ENCODE peak calls at places on chromosomes 6 and 20, in seven cellular contexts. E, H, J, C, L, Y and T are unnamed samples.

GRCh38 chr6:39731565-39731964 is 6.4 kb upstream of the KIF6 start:
- DNase-seq in Y (no peak), J (no peak), H (no peak), C (no peak), L (no peak), E (peak), T (no peak)

GRCh38 chr6:169312658-169313346 is 59.2 kb upstream of the THBS2 start:
- DNase-seq in H (no peak), E (no peak), Y (no peak), L (peak), J (no peak), C (no peak), T (no peak)

GRCh38 chr6:45021652-45022051 is 306.5 kb upstream of the RUNX2 start:
- DNase-seq in J (no peak), Y (no peak), L (no peak), C (no peak), H (no peak), E (no peak), T (no peak)

GRCh38 chr6:64280569-64280968 is 645.0 kb downstream of the PHF3 start:
- DNase-seq in J (no peak), E (peak), H (no peak), Y (no peak), L (peak), C (no peak), T (peak)

GRCh38 chr6:36120979-36121706 is 9.2 kb upstream of the MAPK13 start:
- DNase-seq in J (peak), L (no peak), C (no peak), E (no peak), Y (no peak), H (no peak), T (no peak)

GRCh38 chr20:22180244-22180643 is 404.1 kb downstream of the FOXA2 start:
- DNase-seq in C (no peak), L (peak), J (peak), Y (no peak), H (no peak), E (peak), T (no peak)

GRCh38 chr6:29501106-29501505 is 13.3 kb upstream of the MAS1L start:
- DNase-seq in J (no peak), Y (no peak), L (no peak), C (no peak), E (no peak), H (no peak), T (no peak)

GRCh38 chr20:61385316-61385715 is 133.3 kb downstream of the CDH4 start:
- DNase-seq in Y (no peak), L (no peak), C (no peak), J (no peak), E (no peak), H (no peak), T (no peak)

GRCh38 chr6:74991573-74992332 is 214.1 kb downstream of the COL12A1 start:
- DNase-seq in H (no peak), C (no peak), Y (no peak), J (no peak), E (no peak), L (no peak), T (no peak)

GRCh38 chr6:139161169-139161568 is 26.3 kb downstream of the HECA start:
- DNase-seq in H (peak), L (peak), C (no peak), E (no peak), J (no peak), Y (no peak), T (no peak)

GRCh38 chr6:148146717-148147116 is 195.9 kb upstream of the SASH1 start:
- DNase-seq in Y (peak), E (no peak), J (no peak), L (no peak), C (no peak), H (peak), T (no peak)

GRCh38 chr6:47749726-47750125 is 32.1 kb upstream of the OPN5 start:
- DNase-seq in C (no peak), L (no peak), J (no peak), E (no peak), Y (no peak), H (no peak), T (no peak)

GRCh38 chr6:112027942-112028674 is 25.8 kb upstream of the CCN6 start:
- DNase-seq in L (no peak), C (no peak), E (no peak), J (no peak), Y (no peak), H (no peak), T (no peak)
- TF ChIP-seq JUND in L (no peak), C (no peak), E (no peak), J (no peak), Y (no peak), H (no peak), T (no peak)

GRCh38 chr6:157376241-157376640 is 4.7 kb upstream of the ZDHHC14 start:
- DNase-seq in C (no peak), Y (no peak), E (no peak), L (no peak), H (no peak), J (no peak), T (no peak)
- TF ChIP-seq JUND in C (no peak), Y (no peak), E (no peak), L (no peak), H (no peak), J (no peak), T (no peak)

GRCh38 chr6:15618685-15619084 is 44.1 kb downstream of the DTNBP1 start:
- DNase-seq in L (no peak), Y (no peak), E (no peak), J (no peak), H (no peak), C (no peak), T (no peak)
- TF ChIP-seq JUND in L (no peak), Y (no peak), E (no peak), J (no peak), H (no peak), C (no peak), T (no peak)

GRCh38 chr6:161414180-161414579 is 140.3 kb upstream of the AGPAT4 start:
- DNase-seq in L (no peak), C (no peak), Y (no peak), J (no peak), E (peak), H (no peak), T (peak)

GRCh38 chr6:161418458-161418945 is 144.6 kb upstream of the AGPAT4 start:
- DNase-seq in E (peak), L (peak), H (peak), Y (no peak), J (peak), C (no peak), T (peak)

GRCh38 chr6:161414800-161415199 is 140.9 kb upstream of the AGPAT4 start:
- DNase-seq in L (no peak), C (no peak), Y (no peak), J (no peak), H (no peak), E (no peak), T (no peak)

GRCh38 chr6:161415302-161415855 is 141.5 kb upstream of the AGPAT4 start:
- DNase-seq in J (no peak), H (no peak), L (no peak), Y (no peak), E (no peak), C (no peak), T (no peak)

DNA sequence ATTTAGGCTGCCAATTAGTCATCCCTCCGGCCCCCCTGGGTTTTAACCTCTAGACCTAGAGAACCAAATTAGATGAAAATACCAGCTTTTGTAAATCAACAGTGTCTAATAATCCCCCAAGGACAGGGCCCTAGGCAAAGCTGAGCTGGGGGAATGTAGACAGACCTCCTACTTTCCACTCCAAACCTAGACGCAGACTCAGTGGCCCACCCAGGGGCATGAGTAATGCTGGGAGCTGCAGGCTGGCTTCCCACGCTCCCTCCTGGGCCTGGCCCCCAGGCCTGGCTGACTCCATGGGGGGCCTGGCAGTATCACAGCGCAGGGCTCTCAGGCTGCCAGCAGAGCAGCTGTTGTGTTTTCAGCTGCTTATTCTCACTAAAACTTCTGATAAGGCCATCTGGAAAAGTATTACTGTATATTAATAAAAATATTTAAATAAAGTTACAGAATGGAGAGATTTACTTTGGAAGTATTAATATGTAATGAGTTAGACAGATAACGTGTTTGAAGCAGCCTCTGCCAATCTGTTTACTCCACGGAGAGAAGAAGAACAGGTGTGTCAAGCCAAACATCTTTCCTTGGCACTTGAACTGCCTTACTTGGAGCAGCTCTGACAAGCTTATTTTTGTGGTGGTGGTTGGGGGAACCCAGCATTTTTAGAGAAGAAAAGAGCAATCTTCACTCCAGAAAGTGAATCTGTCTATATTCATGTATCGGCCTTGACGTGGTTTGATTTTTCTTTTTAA is 144.0 kb upstream of the AGPAT4 start:
- DNase-seq in J (no peak), H (no peak), L (no peak), C (no peak), E (peak), Y (no peak), T (no peak)
- TF ChIP-seq JUND in J (no peak), H (no peak), L (no peak), C (no peak), E (no peak), Y (no peak), T (no peak)

GRCh38 chr20:1804129-1804503 is 91.1 kb upstream of the SIRPA start:
- DNase-seq in Y (no peak), E (no peak), H (no peak), C (no peak), L (no peak), J (no peak), T (no peak)

GRCh38 chr20:1804554-1804956 is 90.7 kb upstream of the SIRPA start:
- DNase-seq in E (no peak), H (no peak), J (no peak), Y (no peak), L (no peak), C (no peak), T (no peak)

GRCh38 chr20:1805816-1806215 is 89.4 kb upstream of the SIRPA start:
- DNase-seq in Y (no peak), E (no peak), H (no peak), L (no peak), C (no peak), J (no peak), T (no peak)

GRCh38 chr20:1806456-1806855 is 88.8 kb upstream of the SIRPA start:
- DNase-seq in J (no peak), H (no peak), Y (no peak), C (no peak), L (no peak), E (no peak), T (no peak)

DNA sequence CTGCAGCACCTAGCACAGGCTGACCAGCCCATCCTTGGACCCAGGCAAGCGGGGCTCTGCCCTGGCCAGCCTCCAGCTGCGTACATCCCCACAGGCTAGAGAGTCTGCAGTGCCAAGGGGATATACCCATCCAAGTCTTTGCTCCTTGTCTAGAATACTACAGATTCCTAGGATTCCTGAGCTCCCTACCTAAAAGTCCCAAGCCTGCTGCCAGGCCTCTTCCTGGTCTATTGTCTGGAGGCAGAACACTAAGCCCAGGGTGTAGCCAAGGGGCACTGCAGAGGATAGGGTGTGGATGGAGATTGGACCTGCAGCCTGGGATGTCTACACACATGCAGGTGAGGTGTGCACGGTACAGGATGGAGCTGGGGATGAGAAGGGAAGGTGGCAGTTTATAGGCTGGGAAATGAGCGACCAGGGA is 90.0 kb upstream of the SIRPA start:
- DNase-seq in J (no peak), E (no peak), Y (no peak), L (no peak), C (no peak), H (no peak), T (no peak)
- TF ChIP-seq JUND in J (no peak), E (no peak), Y (no peak), L (no peak), C (no peak), H (no peak), T (no peak)